ENCODE peak calls at places on chromosomes 3 and 15, in eight cellular contexts. J is upper lobe of left lung, R is prostate gland, V is spleen, F is HCT116, H is body of pancreas, B is A549, N is adrenal gland. O is an unnamed sample.

GRCh38 chr15:66763186-66764066 is 61.4 kb downstream of the SMAD6 start:
- DNase-seq in N (peak), V (peak), H (peak), F (no peak), J (peak), R (peak), B (no peak), O (no peak)

GRCh38 chr3:33125840-33126239 is 12.0 kb downstream of the CRTAP start:
- DNase-seq in N (no peak), B (no peak), J (no peak), F (no peak), V (no peak), H (no peak), R (no peak), O (no peak)

GRCh38 chr3:34856081-34856480 is 783.2 kb upstream of the ARPP21 start:
- DNase-seq in F (no peak), H (no peak), R (no peak), J (no peak), V (no peak), B (no peak), N (no peak), O (no peak)

GRCh38 chr3:123025642-123026521 is 1.7 kb downstream of the SEMA5B start:
- DNase-seq in H (peak), J (no peak), B (no peak), R (no peak), F (no peak), N (peak), V (no peak), O (no peak)

GRCh38 chr3:161069441-161070251 is 35.5 kb downstream of the B3GALNT1 start:
- DNase-seq in V (no peak), N (peak), H (peak), B (no peak), F (no peak), J (peak), R (peak), O (peak)

GRCh38 chr3:107579372-107579771 is 56.6 kb downstream of the BBX start:
- DNase-seq in J (no peak), F (no peak), V (no peak), B (no peak), H (no peak), N (no peak), R (no peak), O (no peak)

GRCh38 chr3:8658326-8659212 is 14.0 kb upstream of the SSUH2 start:
- DNase-seq in N (peak), V (peak), R (peak), B (peak), H (peak), F (no peak), J (peak), O (no peak)

GRCh38 chr15:76565366-76565765 is 228.8 kb downstream of the ISL2 start:
- DNase-seq in N (no peak), R (no peak), J (no peak), V (no peak), F (no peak), H (no peak), B (no peak), O (no peak)

GRCh38 chr3:196193738-196194541 is 17.3 kb downstream of the ZDHHC19 start:
- DNase-seq in F (no peak), H (peak), N (peak), R (no peak), B (no peak), V (peak), J (peak), O (no peak)

GRCh38 chr15:68776477-68777270 is 44.0 kb downstream of the ANP32A start:
- DNase-seq in F (no peak), R (no peak), V (no peak), J (no peak), B (no peak), N (no peak), H (no peak), O (no peak)

DNA sequence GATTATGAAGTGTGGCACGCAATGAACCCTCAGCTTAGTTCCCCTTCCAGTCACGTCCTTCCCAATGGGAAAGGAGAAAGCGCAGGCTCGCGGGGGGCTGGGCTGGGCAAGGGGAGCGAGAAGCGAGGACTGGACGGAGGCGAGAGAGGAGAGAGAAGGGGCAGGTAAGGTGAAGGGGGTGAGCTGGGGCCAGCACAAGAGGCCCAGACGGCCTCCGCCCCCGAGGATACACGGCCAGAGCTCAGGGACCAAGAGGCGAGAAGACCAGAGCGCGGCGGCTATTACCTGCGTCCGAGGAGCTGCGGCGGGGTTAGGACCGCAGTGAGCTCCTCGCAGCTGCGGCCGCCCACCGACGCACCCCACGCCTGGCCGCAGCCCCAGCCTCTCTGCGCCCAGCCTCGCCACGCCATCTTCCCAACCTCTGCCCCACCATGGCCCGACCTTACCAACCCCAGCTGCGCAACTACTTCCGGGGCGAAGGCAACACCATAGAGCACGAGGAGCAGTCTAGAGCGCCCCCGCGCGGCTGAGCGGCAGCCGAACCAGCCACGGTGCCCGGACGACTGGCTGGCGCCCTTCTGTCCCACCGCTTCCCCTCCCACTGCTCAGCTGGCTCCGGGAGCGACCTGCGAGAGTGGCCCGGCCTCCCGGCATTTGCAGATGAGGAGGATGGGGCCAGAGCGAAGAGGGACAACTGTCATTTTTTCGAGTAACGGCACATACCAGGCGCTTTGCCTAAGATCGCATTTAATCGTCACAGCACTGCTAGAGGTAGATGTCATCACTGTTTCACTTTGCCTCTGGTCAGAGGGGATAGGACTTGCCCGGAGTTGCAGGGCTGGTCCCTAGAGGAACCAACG is at the start of gene PARL:
- DNase-seq in F (peak), N (peak), B (peak), H (peak), J (peak), R (peak), V (peak), O (peak)
- TF ChIP-seq POLR2A in F (peak), N (peak), B (peak), H (peak), J (peak), R (peak), V (no peak), O (peak)

GRCh38 chr3:10405816-10406215 is 84.9 kb upstream of the SEC13 start:
- DNase-seq in B (no peak), R (no peak), F (no peak), V (no peak), J (no peak), N (no peak), H (no peak), O (no peak)

GRCh38 chr3:10404876-10405275 is 84.0 kb upstream of the SEC13 start:
- DNase-seq in F (no peak), R (no peak), B (no peak), H (no peak), V (no peak), N (no peak), J (no peak), O (no peak)

GRCh38 chr3:10404377-10404776 is 83.5 kb upstream of the SEC13 start:
- DNase-seq in B (no peak), H (no peak), F (no peak), V (no peak), R (no peak), N (no peak), J (no peak), O (no peak)

GRCh38 chr3:10407361-10407760 is 86.4 kb upstream of the SEC13 start:
- DNase-seq in V (no peak), R (no peak), H (no peak), J (no peak), B (no peak), N (no peak), F (no peak), O (no peak)

DNA sequence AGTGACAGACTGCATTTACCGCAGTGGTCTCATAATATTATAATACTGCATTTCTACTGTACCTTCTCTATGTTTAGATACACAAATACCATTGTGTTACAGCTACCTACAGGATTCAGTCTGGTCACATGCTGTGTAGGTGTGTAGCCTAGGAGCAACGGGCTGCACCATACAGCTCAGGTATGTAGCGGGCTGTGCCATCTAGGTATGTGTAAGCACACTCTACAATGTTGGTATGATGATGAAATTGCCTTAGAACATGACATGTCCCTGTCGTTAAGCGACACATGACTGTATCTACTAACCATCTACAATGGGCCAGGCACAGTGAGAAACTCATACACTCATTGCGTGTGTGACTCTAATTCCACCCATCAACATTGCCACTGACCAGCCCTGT is 85.5 kb upstream of the SEC13 start:
- DNase-seq in H (no peak), B (no peak), V (no peak), R (no peak), F (no peak), N (no peak), J (no peak), O (no peak)
- TF ChIP-seq POLR2A in H (no peak), B (no peak), V (no peak), R (no peak), F (no peak), N (no peak), J (no peak), O (no peak)

DNA sequence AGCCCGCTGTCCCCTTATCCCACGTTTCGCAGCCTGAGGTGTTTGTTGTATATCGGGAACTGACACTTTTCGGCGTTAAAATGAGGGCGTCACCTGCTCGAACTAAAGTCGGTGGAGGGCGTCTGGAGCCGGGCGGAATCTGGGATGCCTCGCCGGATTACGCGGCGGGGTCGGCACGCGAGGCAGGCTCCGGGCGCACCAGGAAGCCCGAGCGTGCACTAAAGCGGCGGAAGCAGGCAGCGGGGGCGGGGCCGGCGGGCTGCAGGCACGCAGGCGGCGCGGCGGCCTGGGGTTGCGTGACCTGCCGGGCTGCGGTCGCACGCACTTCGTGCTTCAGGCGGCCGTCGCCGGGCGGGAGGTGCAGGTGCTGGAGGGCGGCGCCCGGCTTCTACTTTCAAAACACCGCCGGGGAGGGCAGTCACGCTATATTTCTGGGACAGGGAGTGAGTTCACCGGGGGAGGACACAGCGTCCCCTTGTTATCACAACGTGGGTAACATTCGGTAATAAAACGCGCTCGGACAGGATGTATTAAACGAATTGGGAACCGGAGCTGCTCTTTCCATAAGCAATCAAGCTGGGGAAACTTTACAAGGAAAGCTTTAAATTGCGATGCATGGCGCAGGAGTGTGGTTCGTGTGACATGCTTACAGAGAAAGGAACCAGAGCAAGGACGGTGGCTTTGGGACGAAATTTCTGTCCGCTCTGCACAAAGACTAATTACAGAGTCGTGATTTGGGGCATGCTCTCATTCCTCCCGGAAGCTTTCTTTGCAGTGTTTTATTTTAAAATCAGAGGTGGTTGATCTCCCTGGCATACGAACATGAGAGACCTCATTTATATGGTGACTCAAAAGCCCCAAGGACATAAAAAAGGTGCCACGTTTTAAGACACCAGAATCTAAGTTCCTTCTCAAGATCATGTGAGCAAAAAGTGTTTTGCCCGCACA is 9.1 kb upstream of the LEKR1 start:
- DNase-seq in N (peak), R (peak), H (peak), B (peak), V (peak), F (peak), J (peak), O (peak)
- TF ChIP-seq POLR2A in N (peak), R (no peak), H (peak), B (peak), V (no peak), F (peak), J (peak), O (peak)

DNA sequence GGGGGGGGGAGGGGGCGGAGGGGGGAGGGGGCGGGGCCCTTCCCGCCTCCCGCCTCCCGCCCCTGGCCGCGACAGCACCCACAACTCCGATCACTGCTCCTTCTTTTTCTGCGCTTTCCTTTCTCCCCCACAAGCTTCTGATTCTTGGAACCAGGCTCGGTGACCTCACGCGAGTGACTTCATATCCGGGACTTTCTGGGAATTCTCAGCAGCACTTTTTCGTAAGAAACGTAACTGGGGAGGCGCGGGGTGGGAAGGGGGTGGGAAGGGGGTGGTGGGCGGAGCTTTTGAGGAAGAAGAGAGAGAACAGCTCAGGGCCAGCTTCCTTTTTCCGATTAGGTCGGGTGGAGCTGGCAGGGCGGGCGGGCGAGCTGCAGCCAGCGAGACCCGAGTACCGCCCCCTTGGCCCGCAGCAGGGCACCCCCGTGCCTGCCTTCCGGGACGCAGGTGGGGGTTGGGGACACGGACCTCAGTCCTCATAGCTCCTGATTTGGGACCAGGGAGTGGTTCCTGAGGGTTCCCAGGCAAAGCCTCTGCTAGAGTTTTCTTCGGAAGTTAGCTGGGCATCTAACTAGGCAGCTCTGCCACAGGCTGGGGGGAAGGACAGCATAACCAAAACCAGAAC is 14.6 kb downstream of the XIRP1 start:
- DNase-seq in V (peak), F (peak), N (peak), J (peak), R (peak), B (peak), H (peak), O (peak)
- TF ChIP-seq POLR2A in V (no peak), F (peak), N (peak), J (peak), R (peak), B (peak), H (peak), O (no peak)

DNA sequence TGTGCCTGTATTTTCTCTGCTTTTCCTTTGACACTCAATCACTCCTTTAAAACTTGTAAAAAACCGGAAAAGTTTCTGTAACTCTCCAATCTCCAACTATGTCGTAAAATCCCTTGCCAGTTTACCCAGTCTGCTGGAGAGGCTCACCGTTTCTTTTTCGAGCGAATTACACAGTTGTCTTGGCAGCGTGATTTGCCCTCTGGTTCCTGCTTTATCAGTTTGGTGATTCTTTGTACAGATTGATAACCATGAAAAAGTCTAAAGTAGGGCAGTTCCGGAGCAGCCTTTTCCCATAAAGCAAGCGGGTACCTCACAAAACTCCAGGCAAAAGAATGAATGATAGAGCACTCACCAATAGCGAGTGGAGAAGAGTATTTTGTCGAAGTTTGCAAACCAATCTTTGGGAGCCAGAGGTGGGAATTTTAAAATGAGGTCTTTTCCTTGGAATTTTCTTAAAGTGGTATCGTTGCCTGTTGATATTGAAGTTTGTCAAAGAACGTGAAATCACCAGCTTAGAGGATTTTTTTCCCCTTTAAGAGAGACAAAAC is at the start of gene TTC23:
- DNase-seq in H (peak), J (peak), R (peak), V (no peak), B (peak), N (peak), F (peak), O (no peak)
- TF ChIP-seq POLR2A in H (peak), J (peak), R (peak), V (no peak), B (no peak), N (peak), F (no peak), O (no peak)

DNA sequence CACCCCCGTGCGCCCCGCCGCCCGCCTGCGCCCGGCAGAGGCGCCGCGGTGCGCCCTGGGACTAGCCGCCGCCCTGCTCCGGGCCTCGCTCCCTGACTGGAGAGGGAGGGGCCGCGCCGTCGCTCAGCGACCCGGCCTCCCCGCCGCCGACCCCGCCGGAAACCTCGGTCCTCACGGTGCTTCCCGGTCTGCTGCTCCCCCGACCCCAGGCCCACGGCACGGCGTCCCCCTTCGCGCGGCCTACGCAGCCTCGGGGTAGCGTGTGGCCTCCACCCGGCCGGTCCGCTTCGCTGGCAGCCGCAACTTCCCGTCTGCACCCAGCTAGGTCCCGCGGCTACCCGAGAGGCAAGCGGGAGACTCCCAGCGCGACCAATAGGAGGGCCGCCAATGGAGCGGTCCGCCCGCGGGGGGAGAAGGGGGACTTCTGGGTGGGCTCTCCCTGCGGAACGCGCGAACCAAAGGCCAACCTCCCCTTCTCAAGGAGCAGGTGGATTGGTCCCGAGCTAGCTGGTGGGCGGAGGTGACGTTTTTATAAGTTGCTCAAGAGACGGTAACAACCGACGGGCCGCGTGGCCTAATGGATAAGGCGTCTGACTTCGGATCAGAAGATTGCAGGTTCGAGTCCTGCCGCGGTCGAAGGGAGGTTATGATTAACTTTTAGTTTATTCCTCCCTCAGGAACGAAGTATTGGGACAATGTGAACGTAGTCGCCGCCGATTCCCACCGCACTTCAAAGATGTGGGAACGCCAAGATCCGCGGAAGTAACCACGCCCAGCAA is at the start of gene POLG:
- DNase-seq in N (peak), H (peak), B (peak), V (peak), J (peak), R (peak), F (peak), O (peak)
- TF ChIP-seq POLR2A in N (peak), H (peak), B (peak), V (peak), J (peak), R (peak), F (peak), O (peak)

O was measured in GM12891.